ENCODE peak calls at places on chromosomes 11 and 22, in six cellular contexts. T is activated CD8-positive, alpha-beta memory T cell treated with anti-CD3 and anti-CD28 coated beads for 24 hours; W is NCI-H774; L is WERI-Rb-1; R is stimulated activated naive CD4-positive, alpha-beta T cell; P is activated naive CD8-positive, alpha-beta T cell treated with anti-CD3 and anti-CD28 coated beads, Interleukin-2, amount 10 ng/mL, durations not matched to agents 7 days and 5 days. O is an unnamed sample.

GRCh38 chr11:96103102-96103501 is 179.2 kb upstream of the MTMR2 start:
- DNase-seq in P (no peak), T (no peak), W (no peak), R (no peak), L (no peak), O (no peak)

GRCh38 chr11:65434057-65434666 is 11.6 kb downstream of the NEAT1 start:
- DNase-seq in W (no peak), L (no peak), P (no peak), R (no peak), T (no peak), O (no peak)

GRCh38 chr11:114382509-114382908 is 17.8 kb downstream of the C11orf71 start:
- DNase-seq in T (no peak), P (no peak), R (no peak), L (no peak), W (no peak), O (no peak)

GRCh38 chr11:19673924-19674390 is 38.7 kb upstream of the NAV2 start:
- DNase-seq in R (no peak), W (no peak), T (no peak), P (no peak), L (peak; percentile 16), O (peak; percentile 53)

GRCh38 chr22:49655168-49655812 is 172.4 kb downstream of the BRD1 start:
- DNase-seq in R (no peak), L (no peak), T (no peak), P (no peak), W (no peak), O (no peak)

GRCh38 chr11:18650859-18651557 is 16.9 kb upstream of the SPTY2D1 start:
- DNase-seq in L (peak; percentile 48), P (no peak), R (peak; percentile 18), T (no peak), W (no peak), O (no peak)

GRCh38 chr11:111846063-111846462 is 25.3 kb downstream of the ALG9 start:
- DNase-seq in W (no peak), R (no peak), P (no peak), L (no peak), T (no peak), O (no peak)

GRCh38 chr11:75272821-75273301 is 32.3 kb downstream of the TPBGL start:
- DNase-seq in R (no peak), W (no peak), L (no peak), P (peak; percentile 27), T (peak; percentile 53), O (no peak)

GRCh38 chr11:32333335-32333991 is 101.9 kb downstream of the WT1 start:
- DNase-seq in R (no peak), W (no peak), T (peak; percentile 72), L (no peak), P (peak; percentile 47), O (peak; percentile 29)

GRCh38 chr11:35349897-35350296 is 69.5 kb downstream of the SLC1A2 start:
- DNase-seq in T (no peak), R (no peak), W (no peak), P (no peak), L (no peak), O (no peak)

GRCh38 chr11:70761906-70762196 is 363.5 kb downstream of the CTTN start:
- DNase-seq in R (no peak), W (no peak), L (no peak), P (no peak), T (no peak), O (no peak)

GRCh38 chr11:112795896-112796686 is 165.1 kb upstream of the NCAM1 start:
- DNase-seq in P (no peak), T (peak; percentile 35), W (no peak), L (peak; percentile 25), R (no peak), O (no peak)

GRCh38 chr11:102920118-102920684 is 35.3 kb downstream of the MMP13 start:
- DNase-seq in W (no peak), L (no peak), T (no peak), R (no peak), P (no peak), O (no peak)

GRCh38 chr22:34814260-34814659 is 251.7 kb upstream of the ISX start:
- DNase-seq in R (no peak), P (no peak), W (no peak), L (no peak), T (no peak), O (no peak)

GRCh38 chr11:15117751-15118150 is 3.0 kb downstream of the INSC start:
- DNase-seq in R (no peak), P (no peak), W (no peak), T (no peak), L (no peak), O (no peak)

GRCh38 chr11:60528934-60529333 is 13.7 kb downstream of the MS4A13 start:
- DNase-seq in P (no peak), L (no peak), T (no peak), R (no peak), W (no peak), O (no peak)

GRCh38 chr11:128783513-128783912 is 83.6 kb downstream of the KCNJ1 start:
- DNase-seq in R (no peak), P (no peak), T (no peak), L (no peak), W (no peak), O (no peak)

GRCh38 chr11:18064035-18064434 is 18.0 kb upstream of the TPH1 start:
- DNase-seq in R (no peak), P (no peak), L (peak; percentile 42), T (no peak), W (peak; percentile 76), O (no peak)

GRCh38 chr11:43360361-43361032 is 1.8 kb downstream of the TTC17 start:
- DNase-seq in R (no peak), W (no peak), P (no peak), T (no peak), L (no peak), O (no peak)

GRCh38 chr11:93034031-93034430 is 64.6 kb downstream of the MTNR1B start:
- DNase-seq in R (no peak), L (no peak), T (no peak), P (no peak), W (no peak), O (no peak)

GRCh38 chr11:3138178-3139085 is 26.7 kb downstream of the OSBPL5 start:
- DNase-seq in L (peak; percentile 75), W (no peak), P (no peak), T (no peak), R (no peak), O (no peak)

GRCh38 chr11:106306942-106307341 is 229.5 kb downstream of the AASDHPPT start:
- DNase-seq in W (no peak), L (peak; percentile 36), R (no peak), T (no peak), P (no peak), O (no peak)

GRCh38 chr22:19147193-19147780 is 2.8 kb downstream of the GSC2 start:
- DNase-seq in P (no peak), W (no peak), R (no peak), L (peak; percentile 41), T (no peak), O (no peak)

GRCh38 chr11:6022954-6023353 is 7.6 kb downstream of the OR56A1 start:
- DNase-seq in T (no peak), R (peak; percentile 41), W (peak; percentile 7), P (no peak), L (peak; percentile 7), O (no peak)

GRCh38 chr11:33773399-33774355 is 643 bp downstream of the FBXO3 start:
- DNase-seq in T (peak; percentile 64), R (peak; percentile 36), P (peak; percentile 44), W (no peak), L (no peak), O (no peak)

GRCh38 chr11:78567209-78567608 is 7.5 kb downstream of the NARS2 start:
- DNase-seq in L (no peak), T (no peak), R (no peak), W (no peak), P (no peak), O (no peak)

GRCh38 chr11:9784602-9785315 is 120.9 kb downstream of the SWAP70 start:
- DNase-seq in L (no peak), W (no peak), R (no peak), T (no peak), P (no peak), O (no peak)